ENCODE peak calls at places on chromosomes 6 and 20, in seven cellular contexts. J, G, W, L, A, C and H are unnamed samples.

GRCh38 chr6:114240800-114241199 is 102.0 kb downstream of the HS3ST5 start:
- DNase-seq in J (no peak), G (no peak), W (no peak), L (no peak), A (no peak), C (no peak), H (no peak)

GRCh38 chr6:40395066-40395697 is 192.0 kb downstream of the LRFN2 start:
- DNase-seq in J (no peak), G (no peak), W (no peak), L (no peak), A (no peak), C (peak), H (no peak)

GRCh38 chr20:20752712-20753111 is 40.3 kb upstream of the RALGAPA2 start:
- DNase-seq in J (no peak), G (no peak), W (no peak), L (no peak), A (no peak), C (no peak), H (no peak)

GRCh38 chr6:142275146-142276006 is 26.4 kb upstream of the ADGRG6 start:
- DNase-seq in J (no peak), G (no peak), W (no peak), L (no peak), A (no peak), C (peak), H (peak)

GRCh38 chr20:22584922-22585785 is 782 bp upstream of the FOXA2 start:
- DNase-seq in J (no peak), G (peak), W (no peak), L (no peak), A (peak), C (peak), H (no peak)

GRCh38 chr6:15960740-15961629 is 167.9 kb upstream of the MYLIP start:
- DNase-seq in J (no peak), G (no peak), W (no peak), L (no peak), A (no peak), C (no peak), H (no peak)

GRCh38 chr6:113221850-113222249 is 635.3 kb upstream of the MARCKS start:
- DNase-seq in J (no peak), G (no peak), W (no peak), L (no peak), A (no peak), C (no peak), H (no peak)

GRCh38 chr20:34938466-34939163 is 17.0 kb downstream of the GSS start:
- DNase-seq in J (no peak), G (no peak), W (no peak), L (no peak), A (no peak), C (no peak), H (no peak)

GRCh38 chr6:132812255-132812732 is 2.1 kb upstream of the RPS12 start:
- DNase-seq in J (peak), G (no peak), W (no peak), L (no peak), A (no peak), C (peak), H (peak)

GRCh38 chr20:62363920-62364851 is 2.9 kb downstream of the LAMA5 start:
- DNase-seq in J (no peak), G (no peak), W (no peak), L (no peak), A (peak), C (no peak), H (no peak)

GRCh38 chr6:76453270-76453669 is 380.8 kb upstream of the IMPG1 start:
- DNase-seq in J (no peak), G (no peak), W (no peak), L (no peak), A (no peak), C (no peak), H (no peak)

GRCh38 chr20:25139061-25139705 is 56.3 kb upstream of the ENTPD6 start:
- DNase-seq in J (no peak), G (no peak), W (no peak), L (no peak), A (peak), C (no peak), H (no peak)

GRCh38 chr6:132937466-132937906 is 123.1 kb downstream of the RPS12 start:
- DNase-seq in J (peak), G (peak), W (peak), L (peak), A (peak), C (peak), H (peak)